ENCODE peak calls at places on chromosomes 12 and 14, in four cellular contexts. J is mesenchymal stem cell, A is C1 segment of cervical spinal cord, C is heart right ventricle. E is an unnamed sample.
A peak's percentile ranks its signal among the peaks of the same experiment; 100 is the strongest.

GRCh38 chr14:70036665-70037064 is 152.1 kb downstream of the SLC8A3 start:
- DNase-seq in J (no peak), A (no peak), C (no peak), E (no peak)

GRCh38 chr14:26163761-26164160 is 434.1 kb downstream of the NOVA1 start:
- DNase-seq in J (peak; percentile 46), A (no peak), C (no peak), E (peak; percentile 33)

GRCh38 chr12:120115692-120116442 is 686 bp downstream of the RAB35 start:
- DNase-seq in J (peak; percentile 49), A (no peak), C (no peak), E (peak; percentile 37)

GRCh38 chr12:15721716-15722115 is 67.5 kb downstream of the EPS8 start:
- DNase-seq in J (no peak), A (no peak), C (no peak), E (no peak)

GRCh38 chr14:106564058-106564643 is 1037.8 kb downstream of the TMEM121 start:
- DNase-seq in J (no peak), A (no peak), C (no peak), E (no peak)

GRCh38 chr12:49049566-49050224 is 10.9 kb downstream of the KMT2D start:
- DNase-seq in J (peak; percentile 79), A (no peak), C (no peak), E (peak; percentile 25)

GRCh38 chr12:39692258-39692853 is 72.8 kb upstream of the ABCD2 start:
- DNase-seq in J (peak; percentile 2), A (no peak), C (no peak), E (peak; percentile 5)

GRCh38 chr14:76977793-76978730 is 50.4 kb downstream of the IRF2BPL start:
- DNase-seq in J (peak; percentile 83), A (peak; percentile 48), C (peak; percentile 66), E (no peak)

GRCh38 chr14:106185837-106186233 is 659.5 kb downstream of the TMEM121 start:
- DNase-seq in J (no peak), A (no peak), C (no peak), E (no peak)

GRCh38 chr12:113440336-113440735 is 18.2 kb downstream of the SDSL start:
- DNase-seq in J (no peak), A (no peak), C (no peak), E (no peak)

GRCh38 chr14:89856871-89857345 is 97.6 kb downstream of the EFCAB11 start:
- DNase-seq in J (peak; percentile 9), A (no peak), C (no peak), E (no peak)

E was measured in endothelial cell of umbilical vein.